ENCODE peak calls at places on chromosomes 3 and 15, in six cellular contexts. U is thoracic aorta; I is mucosa of descending colon; T is transverse colon; M is heart left ventricle; N is CD4-positive, alpha-beta T cell. Y is an unnamed sample.

GRCh38 chr15:69760263-69760855 is 307.7 kb downstream of the RPLP1 start:
- DNase-seq in N (no peak), U (no peak), I (no peak), T (no peak), M (no peak), Y (no peak)

GRCh38 chr3:71318459-71318827 is 265.1 kb downstream of the FOXP1 start:
- DNase-seq in N (no peak), M (no peak), U (no peak), I (no peak), T (no peak), Y (no peak)

GRCh38 chr15:35450492-35450891 is 95.5 kb downstream of the DPH6 start:
- DNase-seq in M (no peak), U (no peak), I (no peak), N (no peak), T (no peak), Y (no peak)

GRCh38 chr15:70142322-70143191 is 44.8 kb upstream of the TLE3 start:
- DNase-seq in N (no peak), M (peak), I (no peak), T (no peak), U (no peak), Y (no peak)

GRCh38 chr15:96270581-96271172 is 59.8 kb upstream of the NR2F2 start:
- DNase-seq in M (no peak), N (no peak), I (no peak), U (no peak), T (no peak), Y (no peak)

GRCh38 chr3:150341893-150342292 is 66.2 kb upstream of the TSC22D2 start:
- DNase-seq in M (no peak), I (no peak), T (no peak), N (no peak), U (no peak), Y (no peak)

GRCh38 chr15:57667171-57667924 is 39.2 kb upstream of the POLR2M start:
- DNase-seq in M (no peak), N (no peak), U (no peak), I (no peak), T (no peak), Y (no peak)

GRCh38 chr3:186734095-186734494 is 16.9 kb downstream of the KNG1 start:
- DNase-seq in T (no peak), U (no peak), I (no peak), M (no peak), N (no peak), Y (no peak)

GRCh38 chr15:71532994-71533393 is 277.4 kb upstream of the NR2E3 start:
- DNase-seq in T (no peak), U (no peak), N (no peak), I (no peak), M (no peak), Y (no peak)

GRCh38 chr3:133926736-133927542 is 31.3 kb upstream of the RAB6B start:
- DNase-seq in U (no peak), N (no peak), T (no peak), I (no peak), M (no peak), Y (no peak)

GRCh38 chr3:60764870-60765269 is 486.4 kb downstream of the FHIT start:
- DNase-seq in M (no peak), U (no peak), T (no peak), I (no peak), N (no peak), Y (no peak)

GRCh38 chr15:80585544-80586018 is 109.5 kb upstream of the ABHD17C start:
- DNase-seq in N (no peak), I (no peak), M (no peak), U (no peak), T (peak), Y (no peak)

GRCh38 chr15:90338483-90338980 is 13.6 kb upstream of the ZNF774 start:
- DNase-seq in N (no peak), M (no peak), U (no peak), T (no peak), I (no peak), Y (no peak)

GRCh38 chr15:34609658-34610057 is 26.2 kb upstream of the GOLGA8B start:
- DNase-seq in I (no peak), U (no peak), N (no peak), T (no peak), M (no peak), Y (no peak)

GRCh38 chr3:150274372-150274771 is 133.7 kb upstream of the TSC22D2 start:
- DNase-seq in U (no peak), I (no peak), N (no peak), M (no peak), T (no peak), Y (no peak)

GRCh38 chr3:9298236-9298635 is 48.8 kb upstream of the SRGAP3 start:
- DNase-seq in U (no peak), M (no peak), N (no peak), I (no peak), T (no peak), Y (no peak)

GRCh38 chr15:25883860-25884259 is 20.7 kb upstream of the ATP10A start:
- DNase-seq in T (no peak), N (no peak), M (no peak), U (no peak), I (no peak), Y (no peak)

GRCh38 chr3:100106531-100107155 is 7.7 kb downstream of the FILIP1L start:
- DNase-seq in T (no peak), N (no peak), I (no peak), M (no peak), U (no peak), Y (no peak)

GRCh38 chr3:64681827-64682226 is 6.0 kb downstream of the ADAMTS9 start:
- DNase-seq in T (no peak), U (no peak), I (no peak), N (no peak), M (no peak), Y (no peak)

GRCh38 chr3:143166376-143166775 is 46.8 kb downstream of the CHST2 start:
- DNase-seq in T (no peak), U (no peak), I (no peak), N (no peak), M (no peak), Y (no peak)

GRCh38 chr15:38876211-38876610 is 311.6 kb upstream of the RASGRP1 start:
- DNase-seq in I (no peak), N (no peak), U (no peak), M (no peak), T (no peak), Y (no peak)

GRCh38 chr3:167209011-167209410 is 171.1 kb downstream of the ZBBX start:
- DNase-seq in U (no peak), M (no peak), N (no peak), T (no peak), I (no peak), Y (no peak)

GRCh38 chr15:58070801-58071418 is 5.4 kb upstream of the ALDH1A2 start:
- DNase-seq in U (no peak), T (peak), N (no peak), M (peak), I (peak), Y (peak)

GRCh38 chr3:58383904-58384303 is 49.7 kb downstream of the PDHB start:
- DNase-seq in N (no peak), U (no peak), T (no peak), M (no peak), I (no peak), Y (no peak)

GRCh38 chr3:161096771-161097367 is 8.3 kb downstream of the B3GALNT1 start:
- DNase-seq in I (no peak), M (no peak), T (no peak), U (no peak), N (no peak), Y (no peak)

GRCh38 chr15:32677238-32677750 is 35.8 kb downstream of the SCG5 start:
- DNase-seq in I (no peak), U (no peak), M (no peak), T (no peak), N (no peak), Y (no peak)

GRCh38 chr3:47421741-47422649 is 41.2 kb downstream of the PTPN23 start:
- DNase-seq in N (no peak), M (peak), U (no peak), I (no peak), T (peak), Y (no peak)

GRCh38 chr15:78211189-78211921 is 23.0 kb downstream of the ACSBG1 start:
- DNase-seq in N (no peak), M (no peak), T (no peak), U (no peak), I (no peak), Y (no peak)

GRCh38 chr15:76979996-76980520 is 14.9 kb upstream of the PSTPIP1 start:
- DNase-seq in N (no peak), T (no peak), M (no peak), U (no peak), I (no peak), Y (no peak)

GRCh38 chr3:132721479-132722164 is 587 bp downstream of the NPHP3 start:
- DNase-seq in U (peak), I (peak), T (peak), N (peak), M (peak), Y (peak)

GRCh38 chr15:101492752-101493692 is 3.5 kb upstream of the PCSK6 start:
- DNase-seq in N (no peak), T (no peak), M (no peak), I (no peak), U (no peak), Y (no peak)

GRCh38 chr3:100032262-100032661 is 82.0 kb downstream of the FILIP1L start:
- DNase-seq in U (no peak), N (no peak), I (no peak), M (no peak), T (no peak), Y (no peak)

GRCh38 chr15:94602771-94603474 is 371.6 kb downstream of the MCTP2 start:
- DNase-seq in M (no peak), N (no peak), T (no peak), U (no peak), I (no peak), Y (no peak)

GRCh38 chr3:94293793-94294195 is 230.9 kb downstream of the NSUN3 start:
- DNase-seq in N (no peak), T (no peak), I (no peak), U (no peak), M (no peak), Y (no peak)

DNA sequence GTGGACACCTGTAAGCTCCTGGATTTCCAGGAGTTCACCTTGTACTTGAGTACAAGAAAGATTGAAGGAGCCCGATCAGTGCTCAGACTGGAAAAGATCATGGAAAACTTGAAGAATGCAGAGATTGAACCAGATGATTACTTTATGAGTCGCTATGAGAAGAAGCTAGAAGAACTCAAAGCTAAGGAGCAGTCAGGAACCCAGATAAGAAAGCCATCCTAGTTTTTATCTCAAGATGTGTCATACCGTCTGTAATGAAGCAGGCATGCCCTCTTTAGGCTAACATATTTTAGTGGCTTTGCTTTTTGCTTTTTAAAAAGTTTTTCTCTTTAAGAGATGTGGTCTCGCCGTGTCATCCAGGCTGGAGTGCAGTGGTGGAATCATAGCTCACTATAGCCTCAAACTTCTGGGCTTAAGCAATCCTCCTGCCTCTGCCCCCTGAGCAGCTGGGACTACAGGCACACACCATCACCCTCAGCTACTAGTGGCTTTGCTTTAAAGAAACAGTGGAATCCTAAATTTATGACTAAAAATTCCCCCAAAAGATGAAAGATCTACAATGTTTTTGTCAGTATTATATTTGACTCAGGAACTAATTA is 28.1 kb downstream of the EXOG start:
- DNase-seq in I (no peak), M (no peak), T (no peak), N (no peak), U (no peak), Y (no peak)
- TF ChIP-seq CTCF in I (no peak), M (no peak), T (no peak), N (no peak), U (no peak), Y (no peak)

GRCh38 chr3:120039642-120040610 is 54.3 kb downstream of the GSK3B start:
- DNase-seq in U (no peak), I (no peak), M (no peak), N (no peak), T (no peak), Y (no peak)
- TF ChIP-seq CTCF in U (no peak), I (no peak), M (no peak), N (no peak), T (no peak), Y (no peak)

GRCh38 chr3:119555309-119555735 is 4.1 kb downstream of the CD80 start:
- DNase-seq in T (no peak), M (peak), I (no peak), N (no peak), U (no peak), Y (no peak)
- TF ChIP-seq CTCF in T (no peak), M (no peak), I (no peak), N (no peak), U (no peak), Y (no peak)

DNA sequence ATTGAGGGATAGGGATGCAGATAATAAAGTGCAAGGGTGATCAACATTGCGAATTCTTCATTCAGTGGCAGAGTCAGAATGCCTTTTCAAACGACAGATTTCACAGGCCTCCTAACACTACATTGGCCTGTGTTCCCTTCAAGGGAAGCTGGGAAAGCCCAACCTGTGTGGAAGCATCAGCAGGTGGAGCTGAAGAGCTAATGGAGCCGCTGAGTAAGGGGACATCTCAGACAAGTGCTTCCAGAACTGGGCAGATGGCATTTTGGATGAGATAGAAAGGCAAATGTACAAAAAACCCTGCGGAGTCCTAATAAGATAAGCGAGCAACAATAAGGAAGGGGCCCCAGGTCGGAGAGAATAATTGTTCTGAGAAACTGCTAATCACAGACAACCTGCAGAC is 8.5 kb upstream of the SLC24A5 start:
- DNase-seq in U (no peak), M (no peak), I (no peak), N (no peak), T (no peak), Y (no peak)
- TF ChIP-seq CTCF in U (peak), M (no peak), I (no peak), N (no peak), T (no peak), Y (no peak)

GRCh38 chr3:6091262-6091661 is 769.7 kb upstream of the GRM7 start:
- DNase-seq in I (no peak), M (no peak), N (no peak), T (no peak), U (no peak), Y (no peak)

DNA sequence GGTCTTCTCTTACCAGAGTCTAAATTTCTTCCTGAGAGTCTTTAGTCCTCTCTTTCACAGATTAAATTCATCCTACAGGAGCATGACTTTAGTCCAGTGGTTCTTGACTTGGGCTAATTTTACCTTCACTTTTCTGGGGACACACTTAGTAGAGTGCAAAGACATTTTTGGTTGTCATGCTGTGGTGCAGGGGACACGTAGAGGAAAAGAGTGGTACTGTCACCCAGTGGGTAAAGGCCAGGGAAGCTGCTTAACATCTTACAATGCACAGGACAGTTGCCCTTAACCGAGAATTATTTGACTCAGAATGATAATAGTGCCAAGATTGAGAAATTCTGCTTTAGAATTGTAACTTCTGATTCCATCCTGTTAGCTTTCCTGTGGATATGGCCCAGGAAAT is 772.5 kb upstream of the GRM7 start:
- DNase-seq in U (no peak), N (no peak), I (no peak), M (no peak), T (no peak), Y (no peak)
- TF ChIP-seq CTCF in U (no peak), N (no peak), I (no peak), M (no peak), T (no peak), Y (no peak)

GRCh38 chr3:136734382-136735070 is 17.7 kb downstream of the STAG1 start:
- DNase-seq in I (no peak), N (no peak), T (no peak), U (no peak), M (no peak), Y (no peak)
- TF ChIP-seq CTCF in I (no peak), N (peak), T (no peak), U (no peak), M (no peak), Y (no peak)

GRCh38 chr3:117103645-117104044 is 394.1 kb downstream of the TUSC7 start:
- DNase-seq in T (no peak), M (no peak), U (no peak), I (no peak), N (no peak), Y (no peak)
- TF ChIP-seq CTCF in T (no peak), M (no peak), U (no peak), I (no peak), N (no peak), Y (no peak)